ENCODE peak calls at places on chromosome 2, in ten cellular contexts. W is K562, O is HCT116, E is breast epithelium, I is heart left ventricle, S is sigmoid colon, H is endothelial cell of umbilical vein, A is H1, M is thyroid gland, P is ovary. J is an unnamed sample.

GRCh38 chr2:184178229-184178628 is 420.1 kb upstream of the ZNF804A start:
- DNase-seq in W (no peak), O (no peak), E (no peak), I (no peak), S (no peak), H (no peak), A (no peak), M (no peak), P (no peak), J (no peak)

GRCh38 chr2:105873281-105873680 is 128.6 kb downstream of the NCK2 start:
- DNase-seq in W (no peak), O (no peak), E (no peak), I (no peak), S (no peak), H (no peak), A (no peak), M (no peak), P (no peak), J (peak)

GRCh38 chr2:60707750-60708371 is 48.2 kb upstream of the PAPOLG start:
- DNase-seq in W (peak), O (peak), E (no peak), I (no peak), S (no peak), H (peak), A (no peak), M (peak), P (no peak), J (peak)

GRCh38 chr2:80549901-80550300 is 245.3 kb upstream of the LRRTM1 start:
- DNase-seq in W (no peak), O (no peak), E (no peak), I (no peak), S (no peak), H (no peak), A (no peak), M (no peak), P (no peak), J (no peak)

GRCh38 chr2:206368933-206369569 is 74.3 kb upstream of the ADAM23 start:
- DNase-seq in W (no peak), O (no peak), E (no peak), I (no peak), S (no peak), H (no peak), A (no peak), M (no peak), P (no peak), J (no peak)

GRCh38 chr2:68237404-68237803 is 14.9 kb downstream of the PPP3R1 start:
- DNase-seq in W (no peak), O (no peak), E (no peak), I (no peak), S (no peak), H (peak), A (no peak), M (no peak), P (no peak), J (no peak)

GRCh38 chr2:97067279-97068004 is 27.2 kb downstream of the FAHD2B start:
- DNase-seq in W (no peak), O (no peak), E (no peak), I (no peak), S (no peak), H (no peak), A (no peak), M (no peak), P (no peak), J (no peak)

GRCh38 chr2:216206041-216206699 is 97.0 kb downstream of the XRCC5 start:
- DNase-seq in W (no peak), O (no peak), E (no peak), I (no peak), S (no peak), H (no peak), A (no peak), M (no peak), P (no peak), J (no peak)

GRCh38 chr2:217370391-217370790 is 510.5 kb upstream of the TNP1 start:
- DNase-seq in W (peak), O (peak), E (no peak), I (no peak), S (no peak), H (no peak), A (no peak), M (no peak), P (no peak), J (no peak)

GRCh38 chr2:86038291-86039081 is 67.2 kb downstream of the POLR1A start:
- DNase-seq in W (no peak), O (no peak), E (no peak), I (peak), S (peak), H (peak), A (no peak), M (no peak), P (peak), J (no peak)

GRCh38 chr2:71581015-71581414 is 127.7 kb downstream of the DYSF start:
- DNase-seq in W (no peak), O (no peak), E (no peak), I (no peak), S (no peak), H (no peak), A (no peak), M (no peak), P (no peak), J (peak)

GRCh38 chr2:223930002-223930976 is 14.8 kb downstream of the WDFY1 start:
- DNase-seq in W (peak), O (no peak), E (peak), I (peak), S (peak), H (no peak), A (no peak), M (peak), P (no peak), J (peak)

GRCh38 chr2:53859354-53860159 is at the start of gene GPR75:
- DNase-seq in W (no peak), O (no peak), E (peak), I (peak), S (no peak), H (no peak), A (no peak), M (peak), P (peak), J (no peak)

GRCh38 chr2:131092409-131093065 is 723 bp downstream of the FAM168B start:
- DNase-seq in W (no peak), O (no peak), E (no peak), I (no peak), S (no peak), H (peak), A (no peak), M (no peak), P (no peak), J (no peak)

GRCh38 chr2:237159006-237159897 is 73.6 kb downstream of the COPS8 start:
- DNase-seq in W (no peak), O (no peak), E (no peak), I (no peak), S (no peak), H (no peak), A (no peak), M (peak), P (no peak), J (no peak)

GRCh38 chr2:25215948-25216679 is 47.7 kb upstream of the POMC start:
- DNase-seq in W (no peak), O (no peak), E (no peak), I (peak), S (peak), H (peak), A (peak), M (peak), P (peak), J (peak)

GRCh38 chr2:2107140-2107539 is 223.9 kb downstream of the MYT1L start:
- DNase-seq in W (no peak), O (no peak), E (no peak), I (no peak), S (no peak), H (no peak), A (no peak), M (peak), P (no peak), J (no peak)

GRCh38 chr2:121450301-121450700 is 80.4 kb upstream of the RNU4ATAC start:
- DNase-seq in W (no peak), O (no peak), E (no peak), I (no peak), S (no peak), H (no peak), A (no peak), M (no peak), P (no peak), J (no peak)

GRCh38 chr2:236933351-236933750 is 152.3 kb upstream of the COPS8 start:
- DNase-seq in W (no peak), O (no peak), E (no peak), I (no peak), S (no peak), H (no peak), A (no peak), M (no peak), P (no peak), J (no peak)

GRCh38 chr2:111095426-111095825 is 25.3 kb upstream of the BCL2L11 start:
- DNase-seq in W (no peak), O (no peak), E (no peak), I (no peak), S (no peak), H (no peak), A (no peak), M (peak), P (no peak), J (no peak)

GRCh38 chr2:50178050-50178449 is 853.9 kb downstream of the NRXN1 start:
- DNase-seq in W (no peak), O (no peak), E (no peak), I (no peak), S (no peak), H (no peak), A (no peak), M (no peak), P (no peak), J (no peak)

GRCh38 chr2:106193491-106193976 is 567 bp downstream of the UXS1 start:
- DNase-seq in W (peak), O (no peak), E (no peak), I (peak), S (no peak), H (peak), A (no peak), M (peak), P (peak), J (peak)

GRCh38 chr2:166134252-166135151 is 6.7 kb upstream of the SCN1A start:
- DNase-seq in W (no peak), O (no peak), E (no peak), I (no peak), S (no peak), H (no peak), A (no peak), M (no peak), P (no peak), J (no peak)

GRCh38 chr2:2650608-2651375 is 319.7 kb upstream of the MYT1L start:
- DNase-seq in W (no peak), O (no peak), E (no peak), I (peak), S (peak), H (no peak), A (no peak), M (no peak), P (no peak), J (no peak)

GRCh38 chr2:54947596-54948519 is 102.4 kb downstream of the RTN4 start:
- DNase-seq in W (no peak), O (no peak), E (no peak), I (no peak), S (no peak), H (no peak), A (no peak), M (no peak), P (no peak), J (peak)

GRCh38 chr2:100126172-100126571 is 16.2 kb downstream of the AFF3 start:
- DNase-seq in W (no peak), O (no peak), E (no peak), I (no peak), S (no peak), H (no peak), A (no peak), M (peak), P (no peak), J (no peak)

GRCh38 chr2:66443977-66444855 is 9.3 kb downstream of the MEIS1 start:
- DNase-seq in W (no peak), O (no peak), E (no peak), I (no peak), S (peak), H (no peak), A (no peak), M (no peak), P (peak), J (peak)

GRCh38 chr2:75497256-75497655 is 63.5 kb downstream of the EVA1A start:
- DNase-seq in W (no peak), O (no peak), E (no peak), I (no peak), S (no peak), H (no peak), A (no peak), M (no peak), P (no peak), J (no peak)
- H3K4me3 ChIP-seq in W (no peak), O (no peak), E (no peak), I (no peak), S (no peak), H (no peak), A (no peak), M (no peak), P (no peak), J (no peak)

GRCh38 chr2:64698668-64699444 is 45.1 kb upstream of the SERTAD2 start:
- DNase-seq in W (no peak), O (peak), E (no peak), I (no peak), S (no peak), H (peak), A (no peak), M (no peak), P (no peak), J (no peak)
- TF ChIP-seq POLR2A in W (no peak), O (no peak), E (no peak), I (no peak), S (no peak), H (no peak), A (no peak), M (no peak), P (no peak), J (no peak)

GRCh38 chr2:27212626-27213471 is 781 bp upstream of the SLC5A6 start:
- DNase-seq in W (peak), O (no peak), E (no peak), I (no peak), S (peak), H (no peak), A (no peak), M (no peak), P (no peak), J (peak)
- H3K4me3 ChIP-seq in W (peak), O (peak), E (peak), I (peak), S (peak), H (peak), A (peak), M (peak), P (peak), J (peak)

GRCh38 chr2:18559531-18559930 is 922 bp downstream of the RDH14 start:
- DNase-seq in W (peak), O (no peak), E (no peak), I (no peak), S (no peak), H (no peak), A (no peak), M (no peak), P (no peak), J (peak)

GRCh38 chr2:18560797-18561085 is 288 bp upstream of the RDH14 start:
- DNase-seq in W (no peak), O (no peak), E (no peak), I (no peak), S (no peak), H (no peak), A (no peak), M (no peak), P (no peak), J (no peak)

GRCh38 chr2:18557121-18557520 is 3.3 kb downstream of the RDH14 start:
- DNase-seq in W (no peak), O (no peak), E (no peak), I (no peak), S (no peak), H (no peak), A (no peak), M (no peak), P (no peak), J (no peak)

GRCh38 chr2:18558458-18558857 is 2.0 kb downstream of the RDH14 start:
- DNase-seq in W (peak), O (no peak), E (no peak), I (no peak), S (no peak), H (no peak), A (no peak), M (no peak), P (no peak), J (no peak)

GRCh38 chr2:18559941-18560796 is at the start of gene RDH14:
- DNase-seq in W (peak), O (peak), E (peak), I (peak), S (peak), H (peak), A (peak), M (peak), P (peak), J (peak)
- TF ChIP-seq POLR2A in W (peak), O (peak), E (peak), I (peak), S (peak), H (peak), A (peak), M (peak), P (peak), J (no peak)

GRCh38 chr2:175054340-175054739 is 49.2 kb upstream of the CHN1 start:
- DNase-seq in W (no peak), O (no peak), E (no peak), I (no peak), S (no peak), H (no peak), A (no peak), M (no peak), P (no peak), J (no peak)
- H3K4me3 ChIP-seq in W (no peak), O (no peak), E (no peak), I (no peak), S (no peak), H (no peak), A (no peak), M (no peak), P (no peak), J (no peak)

GRCh38 chr2:222297600-222297935 is 1.2 kb downstream of the PAX3 start:
- DNase-seq in W (no peak), O (no peak), E (no peak), I (no peak), S (no peak), H (no peak), A (no peak), M (no peak), P (no peak), J (no peak)

GRCh38 chr2:222299926-222300724 is 1.3 kb upstream of the PAX3 start:
- DNase-seq in W (no peak), O (no peak), E (no peak), I (no peak), S (no peak), H (no peak), A (no peak), M (no peak), P (no peak), J (no peak)

GRCh38 chr2:222298000-222298310 is 843 bp downstream of the PAX3 start:
- DNase-seq in W (no peak), O (no peak), E (no peak), I (no peak), S (no peak), H (no peak), A (no peak), M (no peak), P (no peak), J (no peak)

GRCh38 chr2:222296911-222297599 is 1.7 kb downstream of the PAX3 start:
- DNase-seq in W (no peak), O (no peak), E (no peak), I (no peak), S (no peak), H (no peak), A (no peak), M (no peak), P (no peak), J (no peak)

GRCh38 chr2:222298311-222299150 is at the start of gene PAX3:
- DNase-seq in W (no peak), O (no peak), E (no peak), I (no peak), S (no peak), H (no peak), A (no peak), M (no peak), P (no peak), J (no peak)
- TF ChIP-seq POLR2A in W (no peak), O (no peak), E (no peak), I (no peak), S (no peak), H (no peak), A (no peak), M (no peak), P (no peak), J (no peak)

GRCh38 chr2:56248965-56249742 is 65.4 kb downstream of the CCDC85A start:
- DNase-seq in W (no peak), O (no peak), E (no peak), I (no peak), S (no peak), H (no peak), A (no peak), M (no peak), P (no peak), J (no peak)
- H3K4me3 ChIP-seq in W (no peak), O (no peak), E (no peak), I (no peak), S (no peak), H (no peak), A (no peak), M (no peak), P (no peak), J (no peak)